ENCODE peak calls at places on chromosomes 12 and 14, in eight cellular contexts. Q, Z, E, I, Y, V, X and L are unnamed samples.

GRCh38 chr12:68815928-68816800 is 8.2 kb downstream of the MDM2 start:
- DNase-seq in E (no peak), X (no peak), I (no peak), Z (no peak), V (no peak), Y (no peak), Q (no peak), L (no peak)

GRCh38 chr14:64684091-64684490 is 20.1 kb upstream of the PLEKHG3 start:
- DNase-seq in Y (no peak), E (no peak), V (no peak), X (no peak), I (peak), Z (no peak), Q (no peak), L (no peak)

GRCh38 chr12:92912052-92912451 is 17.0 kb downstream of the EEA1 start:
- DNase-seq in X (peak), Y (peak), Z (no peak), I (no peak), Q (no peak), E (no peak), V (no peak), L (no peak)

GRCh38 chr14:49633650-49634546 is 1.1 kb downstream of the DNAAF2 start:
- DNase-seq in V (peak), X (peak), E (peak), Y (peak), Q (peak), I (peak), Z (peak), L (peak)

GRCh38 chr12:15783288-15783687 is 5.9 kb downstream of the EPS8 start:
- DNase-seq in X (no peak), Y (no peak), Z (no peak), Q (no peak), I (peak), V (no peak), E (no peak), L (no peak)

GRCh38 chr12:46556105-46556559 is 183.6 kb upstream of the SLC38A2 start:
- DNase-seq in Y (no peak), X (peak), Q (no peak), E (no peak), Z (no peak), V (no peak), I (peak), L (no peak)

GRCh38 chr12:126389961-126390360 is 1324.7 kb downstream of the AACS start:
- DNase-seq in Z (no peak), Y (no peak), X (peak), I (no peak), E (no peak), Q (no peak), V (no peak), L (no peak)

GRCh38 chr12:125245601-125246345 is 180.5 kb downstream of the AACS start:
- DNase-seq in Q (no peak), Z (no peak), E (no peak), X (no peak), Y (no peak), V (no peak), I (no peak), L (no peak)

GRCh38 chr14:80491131-80491530 is 279.8 kb upstream of the DIO2 start:
- DNase-seq in Z (peak), E (no peak), V (no peak), Q (no peak), X (peak), Y (no peak), I (peak), L (peak)

GRCh38 chr12:117189725-117190209 is 503 bp downstream of the FBXO21 start:
- DNase-seq in X (no peak), Z (peak), I (peak), E (peak), Y (peak), V (peak), Q (peak), L (no peak)

GRCh38 chr14:54772451-54772881 is 130.2 kb downstream of the GCH1 start:
- DNase-seq in Y (no peak), V (no peak), E (no peak), Q (no peak), Z (no peak), I (peak), X (no peak), L (no peak)

GRCh38 chr14:85444685-85445084 is 85.3 kb upstream of the FLRT2 start:
- DNase-seq in I (peak), E (no peak), V (no peak), Q (no peak), Z (no peak), Y (no peak), X (peak), L (no peak)

GRCh38 chr12:120350576-120351350 is 18.2 kb downstream of the MSI1 start:
- DNase-seq in E (no peak), I (no peak), X (no peak), Y (no peak), V (no peak), Z (no peak), Q (no peak), L (no peak)

GRCh38 chr14:89720076-89720687 is 234.3 kb downstream of the EFCAB11 start:
- DNase-seq in X (no peak), E (no peak), Z (no peak), Q (no peak), Y (peak), I (no peak), V (peak), L (no peak)

GRCh38 chr12:118467576-118467975 is 91.2 kb downstream of the SUDS3 start:
- DNase-seq in E (no peak), X (no peak), V (no peak), Q (no peak), Z (no peak), Y (no peak), I (no peak), L (no peak)

GRCh38 chr14:21039585-21040369 is 2.4 kb upstream of the RNASE7 start:
- DNase-seq in Z (peak), V (no peak), E (no peak), X (peak), Y (peak), I (peak), Q (no peak), L (peak)

GRCh38 chr14:74695406-74695805 is 17.5 kb downstream of the AREL1 start:
- DNase-seq in Q (no peak), V (no peak), Z (no peak), I (no peak), Y (no peak), E (no peak), X (no peak), L (no peak)

GRCh38 chr14:61328629-61329262 is 7.4 kb downstream of the PRKCH start:
- DNase-seq in Q (no peak), I (no peak), E (no peak), V (no peak), Y (no peak), Z (no peak), X (no peak), L (no peak)

GRCh38 chr14:56331815-56332214 is 213.6 kb downstream of the PELI2 start:
- DNase-seq in E (no peak), X (no peak), Q (no peak), Z (no peak), V (no peak), Y (no peak), I (peak), L (no peak)

GRCh38 chr12:103864710-103865109 is 23.7 kb upstream of the NT5DC3 start:
- DNase-seq in I (no peak), V (no peak), E (no peak), Z (no peak), Q (no peak), Y (no peak), X (no peak), L (no peak)

GRCh38 chr12:110908377-110909136 is 11.8 kb downstream of the MYL2 start:
- DNase-seq in Y (no peak), Z (no peak), Q (no peak), V (no peak), E (no peak), I (no peak), X (no peak), L (no peak)

GRCh38 chr14:101082036-101082435 is 178.5 kb upstream of the RTL1 start:
- DNase-seq in I (no peak), X (no peak), E (no peak), Y (no peak), Z (no peak), Q (no peak), V (no peak), L (no peak)

GRCh38 chr14:101463566-101464171 is 97.6 kb upstream of the DIO3 start:
- DNase-seq in V (no peak), X (no peak), Q (peak), E (no peak), Z (no peak), Y (no peak), I (no peak), L (no peak)

GRCh38 chr12:82638324-82638723 is 48.4 kb upstream of the TMTC2 start:
- DNase-seq in X (no peak), V (no peak), Z (no peak), Q (no peak), I (no peak), E (no peak), Y (no peak), L (no peak)

GRCh38 chr12:106861984-106862894 is 87.8 kb downstream of the RIC8B start:
- DNase-seq in X (no peak), V (no peak), Z (no peak), Y (no peak), E (no peak), Q (no peak), I (peak), L (no peak)

GRCh38 chr12:13390381-13390856 is 193.9 kb downstream of the EMP1 start:
- DNase-seq in X (peak), Y (no peak), I (peak), V (no peak), E (no peak), Q (peak), Z (no peak), L (no peak)

GRCh38 chr14:105962532-105962931 is 436.1 kb downstream of the TMEM121 start:
- DNase-seq in V (no peak), E (no peak), Q (no peak), Y (no peak), I (no peak), X (no peak), Z (no peak), L (no peak)

GRCh38 chr14:100673085-100673806 is 53.4 kb upstream of the DLK1 start:
- DNase-seq in X (no peak), Q (peak), I (no peak), V (no peak), Y (no peak), E (no peak), Z (no peak), L (peak)

GRCh38 chr12:62862259-62862881 is 72.6 kb downstream of the PPM1H start:
- DNase-seq in I (peak), E (no peak), X (no peak), Y (no peak), V (no peak), Q (no peak), Z (no peak), L (no peak)

GRCh38 chr12:105467710-105468366 is 137.3 kb downstream of the C12orf75 start:
- DNase-seq in I (no peak), Z (no peak), Q (no peak), Y (no peak), X (no peak), V (no peak), E (no peak), L (no peak)

GRCh38 chr12:91040356-91040755 is 17.5 kb downstream of the KERA start:
- DNase-seq in Z (no peak), Q (no peak), X (no peak), V (no peak), E (no peak), Y (no peak), I (peak), L (no peak)